ENCODE peak calls at places on chromosome 1, in eight cellular contexts. V is MM.1S; C is adrenal gland; R is psoas muscle; T is mammary epithelial cell; J is breast epithelium; U is lung; Q is CD8-positive, alpha-beta memory T cell. B is an unnamed sample.

GRCh38 chr1:27591622-27592021 is 12.3 kb downstream of the AHDC1 start:
- DNase-seq in T (no peak), Q (no peak), J (no peak), C (no peak), V (no peak), R (no peak), U (no peak), B (no peak)

GRCh38 chr1:7526196-7526866 is 244.8 kb upstream of the VAMP3 start:
- DNase-seq in J (no peak), R (no peak), U (no peak), C (no peak), T (peak), Q (no peak), V (no peak), B (no peak)

GRCh38 chr1:154609398-154610380 is 1.7 kb upstream of the ADAR start:
- DNase-seq in U (no peak), J (no peak), Q (peak), R (no peak), T (peak), C (no peak), V (peak), B (peak)

GRCh38 chr1:53848025-53848424 is 9.9 kb upstream of the NDC1 start:
- DNase-seq in U (no peak), C (no peak), V (no peak), T (no peak), Q (no peak), J (no peak), R (no peak), B (no peak)

GRCh38 chr1:221801773-221802516 is 60.1 kb upstream of the DUSP10 start:
- DNase-seq in J (no peak), T (peak), V (no peak), U (no peak), R (no peak), C (no peak), Q (no peak), B (no peak)

GRCh38 chr1:207004931-207005830 is 27.4 kb downstream of the C1orf116 start:
- DNase-seq in R (no peak), U (peak), Q (peak), V (peak), J (peak), T (peak), C (peak), B (peak)

GRCh38 chr1:166915941-166916340 is 39.9 kb upstream of the TADA1 start:
- DNase-seq in T (peak), R (no peak), J (no peak), C (no peak), Q (no peak), V (no peak), U (no peak), B (no peak)

GRCh38 chr1:190453550-190453949 is 24.1 kb downstream of the BRINP3 start:
- DNase-seq in R (no peak), V (no peak), U (no peak), C (no peak), T (no peak), Q (no peak), J (no peak), B (no peak)

GRCh38 chr1:235253219-235253640 is 74.7 kb downstream of the ARID4B start:
- DNase-seq in T (peak), Q (peak), U (peak), R (peak), J (no peak), C (peak), V (peak), B (peak)

GRCh38 chr1:225447649-225448048 is 19.8 kb upstream of the LBR start:
- DNase-seq in J (no peak), C (no peak), T (no peak), Q (no peak), R (no peak), U (no peak), V (no peak), B (no peak)

GRCh38 chr1:18322353-18323032 is 158.2 kb upstream of the KLHDC7A start:
- DNase-seq in J (no peak), T (no peak), Q (no peak), C (no peak), V (no peak), U (no peak), R (no peak), B (peak)

GRCh38 chr1:246117066-246117791 is 389.9 kb downstream of the SMYD3 start:
- DNase-seq in C (peak), T (no peak), Q (no peak), R (no peak), J (no peak), V (peak), U (peak), B (peak)

GRCh38 chr1:84299536-84300260 is 1.8 kb upstream of the SAMD13 start:
- DNase-seq in V (no peak), U (no peak), T (no peak), Q (no peak), C (no peak), J (no peak), R (no peak), B (no peak)

GRCh38 chr1:63322944-63323865 is 838 bp downstream of the FOXD3 start:
- DNase-seq in T (peak), R (no peak), U (no peak), V (no peak), J (no peak), C (no peak), Q (no peak), B (peak)

GRCh38 chr1:31663622-31664452 is 19.2 kb upstream of the PEF1 start:
- DNase-seq in T (no peak), U (peak), V (peak), R (peak), J (peak), Q (peak), C (peak), B (no peak)

GRCh38 chr1:179848233-179848632 is 29.4 kb downstream of the TOR1AIP2 start:
- DNase-seq in C (no peak), Q (no peak), J (no peak), T (no peak), V (no peak), R (no peak), U (no peak), B (no peak)

GRCh38 chr1:62989497-62989896 is 205.6 kb downstream of the ATG4C start:
- DNase-seq in T (no peak), J (no peak), V (no peak), C (no peak), Q (no peak), U (no peak), R (no peak), B (no peak)

GRCh38 chr1:116737020-116737854 is 17.0 kb upstream of the CD2 start:
- DNase-seq in J (peak), Q (peak), C (peak), T (peak), R (peak), U (no peak), V (peak), B (peak)

GRCh38 chr1:167518331-167518700 is at the start of gene CD247:
- DNase-seq in J (no peak), R (no peak), T (no peak), Q (peak), V (peak), U (no peak), C (no peak), B (peak)

GRCh38 chr1:28369518-28370219 is at the start of gene PHACTR4:
- DNase-seq in C (peak), T (peak), V (peak), Q (peak), R (peak), J (peak), U (peak), B (peak)

GRCh38 chr1:163440090-163440489 is 118.3 kb downstream of the NUF2 start:
- DNase-seq in V (no peak), U (no peak), Q (no peak), T (no peak), R (peak), J (no peak), C (peak), B (no peak)

GRCh38 chr1:203871114-203871875 is 9.9 kb downstream of the SNRPE start:
- DNase-seq in R (no peak), C (peak), Q (no peak), J (no peak), V (peak), T (peak), U (no peak), B (peak)

GRCh38 chr1:47893412-47893811 is 103.8 kb downstream of the TRABD2B start:
- DNase-seq in C (no peak), V (no peak), J (no peak), R (no peak), Q (no peak), T (no peak), U (no peak), B (no peak)

GRCh38 chr1:169563019-169563615 is 23.2 kb downstream of the F5 start:
- DNase-seq in R (no peak), T (no peak), J (no peak), C (no peak), Q (no peak), U (no peak), V (no peak), B (no peak)

GRCh38 chr1:225710804-225711203 is 57.9 kb upstream of the ENAH start:
- DNase-seq in C (no peak), V (no peak), T (peak), U (no peak), Q (no peak), R (peak), J (no peak), B (no peak)

GRCh38 chr1:54804471-54805132 is 3.5 kb upstream of the TTC22 start:
- DNase-seq in C (no peak), R (no peak), T (no peak), Q (no peak), J (no peak), U (no peak), V (peak), B (no peak)

GRCh38 chr1:31571340-31572295 is 4.7 kb upstream of the TINAGL1 start:
- DNase-seq in Q (no peak), U (peak), T (no peak), V (no peak), J (peak), R (no peak), C (no peak), B (no peak)

GRCh38 chr1:204848579-204848978 is 22.1 kb upstream of the NFASC start:
- DNase-seq in U (no peak), R (no peak), C (no peak), J (no peak), T (no peak), Q (no peak), V (no peak), B (no peak)

GRCh38 chr1:110605901-110606783 is at the start of gene KCNA2:
- DNase-seq in J (no peak), R (peak), C (no peak), T (no peak), Q (no peak), V (no peak), U (no peak), B (no peak)

GRCh38 chr1:225026701-225027100 is 97.2 kb downstream of the DNAH14 start:
- DNase-seq in V (no peak), J (no peak), C (no peak), T (no peak), Q (no peak), U (no peak), R (no peak), B (no peak)

GRCh38 chr1:169733924-169734323 is at the start of gene SELE:
- DNase-seq in V (no peak), U (no peak), Q (no peak), C (no peak), T (no peak), R (no peak), J (no peak), B (no peak)

GRCh38 chr1:160576866-160577265 is 2.4 kb downstream of the CD84 start:
- DNase-seq in Q (no peak), V (no peak), T (no peak), U (no peak), C (no peak), R (no peak), J (no peak), B (no peak)
- H3K4me3 ChIP-seq in Q (peak), V (no peak), T (no peak), U (no peak), C (no peak), R (no peak), J (no peak), B (no peak)

GRCh38 chr1:92483442-92484170 is 3.1 kb downstream of the GFI1 start:
- DNase-seq in R (no peak), U (no peak), T (peak), V (peak), Q (peak), C (no peak), J (no peak), B (peak)
- H3K4me3 ChIP-seq in R (peak), U (peak), T (no peak), V (peak), Q (peak), C (no peak), J (peak), B (peak)

GRCh38 chr1:21344750-21345443 is 54.6 kb upstream of the ECE1 start:
- DNase-seq in V (peak), U (no peak), R (no peak), J (no peak), T (peak), Q (no peak), C (peak), B (no peak)

GRCh38 chr1:21344098-21344749 is 54.0 kb upstream of the ECE1 start:
- DNase-seq in R (no peak), T (no peak), C (peak), U (no peak), Q (no peak), V (no peak), J (no peak), B (no peak)

GRCh38 chr1:21341022-21341421 is 50.8 kb upstream of the ECE1 start:
- DNase-seq in J (no peak), T (no peak), R (no peak), Q (no peak), C (peak), V (no peak), U (no peak), B (no peak)

GRCh38 chr1:21341517-21342078 is 51.3 kb upstream of the ECE1 start:
- DNase-seq in J (no peak), V (no peak), Q (no peak), R (no peak), T (no peak), C (peak), U (no peak), B (no peak)

DNA sequence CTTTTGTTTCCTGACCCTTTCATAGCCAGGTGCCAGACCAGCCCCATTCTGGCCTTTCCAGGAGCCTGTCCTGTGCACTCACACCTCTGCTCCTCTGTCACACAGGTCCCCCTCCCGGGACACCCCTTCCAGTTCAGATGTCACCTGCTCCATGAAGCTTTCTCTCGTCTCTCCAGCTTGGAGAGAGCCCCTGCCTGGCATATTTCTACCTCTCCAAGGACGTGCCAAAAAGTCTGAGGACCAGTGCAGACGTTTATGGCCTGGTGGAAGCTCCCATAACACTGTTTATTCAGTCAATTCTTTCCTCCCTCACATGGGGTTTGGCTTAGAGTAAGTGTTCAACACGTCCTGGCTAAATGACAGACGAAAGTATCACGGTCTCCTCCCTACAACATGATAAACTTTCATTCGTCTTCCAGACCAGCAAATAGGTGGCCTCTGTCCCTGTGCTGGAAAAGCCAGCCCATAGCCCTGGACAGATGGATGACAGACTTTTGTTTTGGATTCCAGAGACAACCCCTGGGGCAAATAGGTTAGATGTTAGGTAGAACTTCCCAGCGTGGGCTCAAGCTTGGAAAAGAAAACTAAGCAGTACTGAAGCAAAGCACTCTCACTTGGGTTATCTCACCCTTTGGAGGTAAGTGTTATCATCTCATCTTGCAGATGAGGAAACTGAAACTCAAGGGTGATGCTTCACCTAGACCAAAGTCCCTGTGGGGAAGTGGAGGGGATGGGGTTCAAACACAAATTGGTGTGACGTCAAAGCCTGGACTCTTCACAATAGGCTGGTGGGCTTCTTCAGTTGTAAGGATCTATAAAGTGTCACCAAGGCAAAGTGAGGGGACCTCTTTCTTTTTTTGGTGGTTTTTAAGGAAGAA is 52.9 kb upstream of the ECE1 start:
- DNase-seq in V (peak), Q (no peak), C (peak), U (no peak), R (no peak), T (no peak), J (no peak), B (no peak)
- H3K4me3 ChIP-seq in V (no peak), Q (peak), C (no peak), U (no peak), R (peak), T (no peak), J (peak), B (no peak)

DNA sequence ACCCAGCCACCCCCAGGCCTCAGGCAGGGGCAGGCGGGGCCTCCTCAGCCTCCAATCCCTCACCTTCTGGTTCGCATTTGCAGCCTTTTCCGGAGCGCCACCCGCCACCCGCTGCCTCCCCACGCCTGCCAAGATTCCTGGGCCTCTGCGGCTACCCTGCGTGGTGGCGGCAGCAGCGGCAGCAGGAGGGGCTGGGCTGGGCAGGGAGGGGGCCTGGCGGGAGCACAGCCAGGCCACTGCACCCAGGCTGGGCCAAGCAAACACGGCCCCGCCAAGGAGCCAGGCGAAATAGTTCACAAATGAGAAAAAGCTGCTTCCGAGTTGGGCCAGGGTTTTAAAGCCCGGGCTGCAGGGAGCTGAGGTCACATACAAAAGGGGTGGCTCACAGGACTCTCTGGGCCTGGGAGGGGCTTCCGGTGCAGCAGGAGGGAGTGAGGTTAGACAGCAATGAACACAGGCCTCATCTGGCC is 9.8 kb downstream of the COL8A2 start:
- DNase-seq in Q (no peak), J (peak), T (peak), V (no peak), C (no peak), R (peak), U (no peak), B (no peak)
- H3K4me3 ChIP-seq in Q (no peak), J (no peak), T (no peak), V (no peak), C (no peak), R (no peak), U (no peak), B (no peak)

DNA sequence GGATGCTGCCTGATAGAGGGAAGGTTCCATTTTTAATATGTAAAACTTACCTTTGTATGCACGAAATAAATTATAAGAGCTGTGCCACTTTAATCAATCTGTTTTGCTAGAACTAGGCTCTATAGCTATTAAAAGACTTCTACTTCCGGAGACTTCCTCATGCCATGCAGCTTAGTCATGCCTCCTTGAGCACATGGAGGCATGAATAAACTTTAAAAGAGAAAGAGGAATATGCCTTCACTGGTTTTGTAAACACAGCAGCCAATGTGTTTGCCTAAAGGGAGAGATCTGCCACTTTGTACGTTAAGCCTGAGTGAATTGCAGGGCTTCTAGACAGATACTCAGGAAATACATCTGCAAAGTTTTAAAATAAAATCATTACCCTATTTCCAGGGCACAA is 604.6 kb downstream of the LRRIQ3 start:
- DNase-seq in T (peak), R (no peak), J (peak), U (peak), Q (no peak), C (no peak), V (peak), B (no peak)
- H3K4me3 ChIP-seq in T (no peak), R (no peak), J (no peak), U (no peak), Q (no peak), C (no peak), V (no peak), B (no peak)

GRCh38 chr1:16218014-16218673 is 5.7 kb upstream of the ARHGEF19 start:
- DNase-seq in Q (no peak), C (no peak), U (no peak), R (no peak), J (no peak), T (no peak), V (no peak), B (no peak)

GRCh38 chr1:16218674-16219071 is 6.2 kb upstream of the ARHGEF19 start:
- DNase-seq in U (no peak), T (no peak), C (no peak), J (no peak), R (no peak), V (no peak), Q (no peak), B (no peak)

GRCh38 chr1:16213013-16213412 is 561 bp upstream of the ARHGEF19 start:
- DNase-seq in Q (no peak), C (no peak), J (no peak), R (no peak), T (no peak), U (no peak), V (no peak), B (no peak)

GRCh38 chr1:16217061-16217785 is 4.8 kb upstream of the ARHGEF19 start:
- DNase-seq in C (peak), R (peak), T (peak), J (peak), U (peak), Q (peak), V (peak), B (peak)

GRCh38 chr1:16215882-16216753 is 3.7 kb upstream of the ARHGEF19 start:
- DNase-seq in C (peak), V (no peak), T (no peak), J (peak), U (peak), Q (peak), R (peak), B (peak)
- H3K4me3 ChIP-seq in C (no peak), V (peak), T (peak), J (peak), U (no peak), Q (peak), R (peak), B (no peak)

B was measured in Jurkat, Clone E6-1.